ENCODE peak calls at places on chromosomes 12 and 14, in seven cellular contexts. W is HCT116, C is neural progenitor cell, N is OCI-LY7, E is hepatocyte, X is GM23338, B is GM23248. S is an unnamed sample.

GRCh38 chr12:6053541-6053940 is 70.9 kb downstream of the VWF start:
- DNase-seq in W (no peak), C (no peak), N (no peak), E (no peak), X (no peak), B (no peak), S (no peak)

GRCh38 chr14:24921903-24922302 is 128.0 kb downstream of the STXBP6 start:
- DNase-seq in W (no peak), C (no peak), N (no peak), E (no peak), X (no peak), B (peak), S (no peak)

GRCh38 chr12:12900786-12901157 is 9.4 kb downstream of the GPRC5A start:
- DNase-seq in W (no peak), C (no peak), N (no peak), E (no peak), X (no peak), B (no peak), S (no peak)

GRCh38 chr12:124152733-124153132 is 142.2 kb upstream of the RFLNA start:
- DNase-seq in W (no peak), C (no peak), N (no peak), E (no peak), X (no peak), B (peak), S (no peak)

GRCh38 chr12:94305293-94305957 is 154.2 kb downstream of the CEP83 start:
- DNase-seq in W (no peak), C (no peak), N (no peak), E (no peak), X (peak), B (peak), S (no peak)

GRCh38 chr14:101583006-101583708 is 21.9 kb downstream of the DIO3 start:
- DNase-seq in W (no peak), C (no peak), N (no peak), E (no peak), X (no peak), B (no peak), S (no peak)

GRCh38 chr14:54229136-54229535 is 167.7 kb upstream of the CDKN3 start:
- DNase-seq in W (no peak), C (no peak), N (no peak), E (no peak), X (no peak), B (no peak), S (no peak)

GRCh38 chr12:7142057-7142644 is 12.0 kb downstream of the CLSTN3 start:
- DNase-seq in W (no peak), C (peak), N (peak), E (peak), X (peak), B (peak), S (peak)

GRCh38 chr12:92784356-92784755 is 81.6 kb downstream of the PLEKHG7 start:
- DNase-seq in W (no peak), C (no peak), N (no peak), E (no peak), X (no peak), B (peak), S (no peak)

GRCh38 chr12:5188413-5188930 is 144.8 kb downstream of the KCNA5 start:
- DNase-seq in W (no peak), C (no peak), N (no peak), E (no peak), X (no peak), B (no peak), S (no peak)

GRCh38 chr12:11832100-11832499 is 182.6 kb downstream of the ETV6 start:
- DNase-seq in W (no peak), C (no peak), N (no peak), E (no peak), X (no peak), B (no peak), S (no peak)

GRCh38 chr14:103867523-103867953 is 20.2 kb upstream of the PPP1R13B start:
- DNase-seq in W (no peak), C (no peak), N (no peak), E (no peak), X (no peak), B (no peak), S (peak)

GRCh38 chr12:30105505-30105904 is 321.8 kb upstream of the TMTC1 start:
- DNase-seq in W (no peak), C (no peak), N (no peak), E (no peak), X (no peak), B (no peak), S (no peak)

GRCh38 chr14:71119832-71120231 is 212.6 kb downstream of the PCNX1 start:
- DNase-seq in W (no peak), C (no peak), N (no peak), E (no peak), X (no peak), B (peak), S (no peak)

GRCh38 chr12:48750215-48750614 is 33.7 kb upstream of the CCNT1 start:
- DNase-seq in W (no peak), C (no peak), N (no peak), E (no peak), X (no peak), B (peak), S (no peak)

DNA sequence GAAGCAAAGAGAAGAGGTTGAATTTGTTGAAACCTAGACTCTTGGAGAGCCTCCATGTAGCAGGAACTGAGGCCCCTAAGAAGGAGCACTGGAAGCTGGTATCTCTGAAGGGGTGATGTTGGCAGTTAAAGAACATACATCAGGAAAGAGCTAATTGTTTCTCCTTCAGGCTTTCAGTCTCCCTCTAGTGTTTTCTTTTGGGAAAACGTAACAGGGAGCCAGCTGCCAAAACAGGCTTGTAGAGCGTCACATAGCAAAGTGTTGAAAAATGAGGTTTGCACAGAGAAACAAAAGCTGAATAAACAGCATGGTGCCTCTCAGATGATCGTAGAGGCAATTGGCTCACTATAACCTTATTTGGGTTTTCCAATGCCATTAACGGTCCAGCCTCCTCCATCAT is 46.9 kb upstream of the CAND1 start:
- DNase-seq in W (peak), C (peak), N (peak), E (peak), X (peak), B (peak), S (no peak)
- TF ChIP-seq EZH2phosphoT487 in W (no peak), C (no peak), N (no peak), E (no peak), X (no peak), B (no peak), S (no peak)

DNA sequence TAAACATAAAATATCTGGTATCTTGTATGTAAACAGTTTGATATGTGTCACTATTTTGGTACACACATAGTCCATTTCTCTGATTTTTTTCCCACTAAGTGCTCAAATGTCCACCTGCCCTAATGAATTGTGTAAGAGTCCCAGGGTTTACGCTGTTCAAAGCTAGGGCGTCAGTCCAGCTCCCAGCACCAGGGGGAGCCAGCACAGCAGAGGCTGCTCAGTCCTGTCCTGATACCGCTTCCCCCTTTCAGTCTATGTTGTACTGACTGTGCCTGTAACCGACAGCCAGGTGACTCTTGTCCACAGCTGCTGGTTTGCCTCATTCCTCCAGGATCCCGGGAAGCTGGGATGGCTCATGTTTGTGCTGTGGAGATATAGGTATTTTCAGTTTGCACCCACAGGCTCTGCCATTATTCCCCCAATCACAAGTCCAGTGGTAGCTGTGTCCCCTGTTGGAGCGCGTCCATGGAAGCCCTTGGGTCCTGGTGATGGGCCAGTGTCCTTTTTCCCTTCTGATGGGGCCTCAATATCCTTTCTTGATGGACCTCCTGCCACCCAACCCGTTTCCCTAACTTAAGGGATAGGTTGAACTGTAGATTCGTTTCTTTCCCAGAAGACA is 242.0 kb downstream of the NEDD1 start:
- DNase-seq in W (peak), C (peak), N (peak), E (peak), X (peak), B (peak), S (peak)
- TF ChIP-seq EZH2phosphoT487 in W (no peak), C (no peak), N (no peak), E (no peak), X (no peak), B (no peak), S (no peak)

GRCh38 chr12:42124764-42125371 is 19.8 kb downstream of the GXYLT1 start:
- DNase-seq in W (no peak), C (no peak), N (no peak), E (no peak), X (no peak), B (no peak), S (no peak)
- TF ChIP-seq EZH2phosphoT487 in W (no peak), C (no peak), N (no peak), E (no peak), X (no peak), B (no peak), S (no peak)

GRCh38 chr14:31457665-31458659 is 656 bp upstream of the DTD2 start:
- DNase-seq in W (no peak), C (peak), N (no peak), E (peak), X (no peak), B (no peak), S (no peak)
- TF ChIP-seq EZH2phosphoT487 in W (no peak), C (no peak), N (no peak), E (no peak), X (no peak), B (no peak), S (no peak)

GRCh38 chr14:87944987-87945604 is 47.9 kb downstream of the GALC start:
- DNase-seq in W (peak), C (peak), N (peak), E (peak), X (peak), B (peak), S (peak)
- TF ChIP-seq EZH2phosphoT487 in W (no peak), C (no peak), N (no peak), E (no peak), X (no peak), B (no peak), S (no peak)

GRCh38 chr12:89138048-89138852 is 214.1 kb downstream of the DUSP6 start:
- DNase-seq in W (no peak), C (no peak), N (no peak), E (no peak), X (no peak), B (peak), S (no peak)
- TF ChIP-seq EZH2phosphoT487 in W (no peak), C (no peak), N (no peak), E (no peak), X (no peak), B (no peak), S (no peak)

DNA sequence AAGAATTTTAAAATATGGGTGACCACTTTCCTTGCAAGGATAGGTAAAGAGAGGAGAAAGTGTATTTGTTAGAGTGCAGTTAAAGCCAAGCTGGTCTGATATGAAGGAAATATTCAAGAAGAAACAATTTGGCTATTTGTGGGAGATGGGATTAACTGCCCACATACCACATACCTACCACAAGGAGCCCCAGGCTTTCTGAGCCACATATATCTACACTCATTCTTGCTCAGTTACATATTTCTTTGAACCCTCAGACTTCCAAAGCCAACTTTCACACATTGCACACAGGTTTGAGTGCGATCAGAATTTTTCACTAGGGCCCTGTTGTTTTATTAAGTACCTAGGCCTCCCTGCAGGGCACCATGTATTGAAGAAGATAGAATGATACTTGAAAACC is 330.2 kb downstream of the ZFP36L1 start:
- DNase-seq in W (no peak), C (no peak), N (no peak), E (no peak), X (no peak), B (peak), S (no peak)
- TF ChIP-seq EZH2phosphoT487 in W (no peak), C (no peak), N (no peak), E (no peak), X (no peak), B (no peak), S (no peak)

DNA sequence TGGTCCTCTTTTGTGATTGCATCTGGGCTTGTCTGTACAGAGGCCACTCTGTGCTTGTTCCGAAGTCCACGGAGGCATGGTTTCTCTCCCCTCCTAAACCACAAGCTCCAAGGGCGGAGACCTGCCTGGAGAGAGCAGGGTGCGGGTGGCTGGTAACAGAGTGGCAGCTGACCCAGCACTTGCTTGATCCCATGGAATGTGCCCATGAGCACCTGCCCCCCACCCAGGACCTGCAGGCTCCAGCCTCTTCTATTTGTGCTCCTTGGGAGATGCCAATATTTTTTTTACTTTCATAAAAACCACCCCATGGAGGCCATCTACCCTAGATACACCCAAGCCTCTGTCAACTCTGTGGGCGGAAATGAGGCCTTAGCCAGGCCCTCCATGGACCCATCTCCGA is 104.7 kb downstream of the PRMT8 start:
- DNase-seq in W (no peak), C (no peak), N (no peak), E (no peak), X (no peak), B (no peak), S (no peak)
- TF ChIP-seq EZH2phosphoT487 in W (no peak), C (no peak), N (no peak), E (no peak), X (no peak), B (no peak), S (no peak)

GRCh38 chr14:92649934-92650545 is 98.4 kb downstream of the LGMN start:
- DNase-seq in W (no peak), C (no peak), N (no peak), E (no peak), X (no peak), B (peak), S (no peak)
- TF ChIP-seq EZH2phosphoT487 in W (no peak), C (no peak), N (no peak), E (no peak), X (no peak), B (no peak), S (no peak)

DNA sequence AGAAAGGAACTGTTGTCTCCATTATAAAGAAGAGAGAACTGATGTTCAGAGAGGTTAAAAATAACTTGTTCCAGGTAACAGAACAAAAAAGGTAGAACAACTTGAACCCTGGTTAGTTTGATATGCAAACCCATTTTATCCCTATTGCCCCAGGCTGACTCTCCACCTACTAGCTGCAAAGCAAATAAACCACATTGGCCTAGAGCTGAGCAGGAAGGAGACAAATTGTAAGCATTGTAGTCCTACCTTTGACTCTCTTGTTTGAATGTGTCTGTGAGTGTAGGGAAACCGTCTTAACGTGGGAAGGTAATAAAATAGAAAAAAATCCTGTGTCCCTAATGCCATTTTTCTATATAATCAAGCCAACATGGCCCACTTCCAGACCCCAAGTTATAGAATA is 126.4 kb downstream of the CCER1 start:
- DNase-seq in W (no peak), C (no peak), N (no peak), E (no peak), X (no peak), B (no peak), S (no peak)
- TF ChIP-seq EZH2phosphoT487 in W (no peak), C (no peak), N (no peak), E (no peak), X (no peak), B (no peak), S (no peak)